ENCODE peak calls at places on chromosomes 2 and 18, in nine cellular contexts. One of them, this sample, is unnamed.

GRCh38 chr2:208515099-208515498 is 108.5 kb downstream of the PTH2R start:
- DNase-seq in brain microvascular endothelial cell: no peak
- DNase-seq in dorsolateral prefrontal cortex: no peak
- DNase-seq in transverse colon: no peak
- DNase-seq in A549: no peak
- DNase-seq in right cardiac atrium: no peak
- DNase-seq in GM23338: no peak
- DNase-seq in coronary artery: no peak
- DNase-seq in caudate nucleus: no peak
- DNase-seq in this sample: no peak

GRCh38 chr2:223050188-223050587 is 1.8 kb upstream of the KCNE4 start:
- DNase-seq in brain microvascular endothelial cell: no peak
- DNase-seq in dorsolateral prefrontal cortex: no peak
- DNase-seq in transverse colon: no peak
- DNase-seq in A549: no peak
- DNase-seq in right cardiac atrium: no peak
- DNase-seq in GM23338: no peak
- DNase-seq in coronary artery: no peak
- DNase-seq in caudate nucleus: no peak
- DNase-seq in this sample: peak; percentile 89

GRCh38 chr2:172672999-172673726 is 62.5 kb upstream of the RAPGEF4 start:
- DNase-seq in brain microvascular endothelial cell: peak; percentile 58
- DNase-seq in dorsolateral prefrontal cortex: no peak
- DNase-seq in transverse colon: peak; percentile 57
- DNase-seq in A549: no peak
- DNase-seq in right cardiac atrium: no peak
- DNase-seq in GM23338: no peak
- DNase-seq in coronary artery: no peak
- DNase-seq in caudate nucleus: no peak
- DNase-seq in this sample: no peak

GRCh38 chr2:38546585-38546984 is 56.1 kb downstream of the HNRNPLL start:
- DNase-seq in brain microvascular endothelial cell: no peak
- DNase-seq in dorsolateral prefrontal cortex: no peak
- DNase-seq in transverse colon: no peak
- DNase-seq in A549: no peak
- DNase-seq in right cardiac atrium: no peak
- DNase-seq in GM23338: no peak
- DNase-seq in coronary artery: no peak
- DNase-seq in caudate nucleus: no peak
- DNase-seq in this sample: no peak

GRCh38 chr2:163527381-163527780 is 208.4 kb downstream of the FIGN start:
- DNase-seq in brain microvascular endothelial cell: no peak
- DNase-seq in dorsolateral prefrontal cortex: no peak
- DNase-seq in transverse colon: no peak
- DNase-seq in A549: no peak
- DNase-seq in right cardiac atrium: no peak
- DNase-seq in GM23338: no peak
- DNase-seq in coronary artery: no peak
- DNase-seq in caudate nucleus: no peak
- DNase-seq in this sample: no peak

GRCh38 chr2:67997528-67998267 is 65.1 kb downstream of the C1D start:
- DNase-seq in brain microvascular endothelial cell: peak; percentile 33
- DNase-seq in dorsolateral prefrontal cortex: no peak
- DNase-seq in transverse colon: no peak
- DNase-seq in A549: no peak
- DNase-seq in right cardiac atrium: no peak
- DNase-seq in GM23338: no peak
- DNase-seq in coronary artery: no peak
- DNase-seq in caudate nucleus: no peak
- DNase-seq in this sample: no peak

GRCh38 chr18:1539276-1539675 is 634.6 kb downstream of the ADCYAP1 start:
- DNase-seq in brain microvascular endothelial cell: no peak
- DNase-seq in dorsolateral prefrontal cortex: no peak
- DNase-seq in transverse colon: no peak
- DNase-seq in A549: no peak
- DNase-seq in right cardiac atrium: no peak
- DNase-seq in GM23338: no peak
- DNase-seq in coronary artery: no peak
- DNase-seq in caudate nucleus: no peak
- DNase-seq in this sample: no peak

GRCh38 chr2:2762898-2763287 is 431.8 kb upstream of the MYT1L start:
- DNase-seq in brain microvascular endothelial cell: no peak
- DNase-seq in dorsolateral prefrontal cortex: no peak
- DNase-seq in transverse colon: no peak
- DNase-seq in A549: no peak
- DNase-seq in right cardiac atrium: no peak
- DNase-seq in GM23338: no peak
- DNase-seq in coronary artery: no peak
- DNase-seq in caudate nucleus: no peak
- DNase-seq in this sample: no peak

DNA sequence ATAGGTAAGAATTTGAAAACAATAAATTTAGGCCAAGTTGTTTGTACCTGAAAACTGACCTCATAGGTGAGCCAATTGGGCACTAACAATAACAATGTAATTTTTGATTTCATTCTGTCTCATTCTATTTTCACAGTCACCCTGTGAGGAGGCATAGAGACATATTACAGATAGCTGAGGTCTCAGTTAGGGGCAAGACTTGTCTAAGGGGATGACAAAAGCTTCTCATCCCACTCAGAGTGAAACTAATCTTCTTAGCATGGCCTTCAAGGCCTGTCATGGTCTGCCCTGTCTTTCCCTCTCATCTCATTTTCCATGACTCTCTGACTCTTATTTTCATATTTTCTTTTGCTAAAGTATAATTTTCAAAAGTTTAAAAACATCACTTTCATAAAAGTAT is 562.0 kb upstream of the TNP1 start:
- DNase-seq in brain microvascular endothelial cell: no peak
- DNase-seq in dorsolateral prefrontal cortex: no peak
- DNase-seq in transverse colon: no peak
- DNase-seq in A549: no peak
- DNase-seq in right cardiac atrium: no peak
- DNase-seq in GM23338: no peak
- DNase-seq in coronary artery: no peak
- DNase-seq in caudate nucleus: no peak
- DNase-seq in this sample: no peak
- H3K27ac ChIP-seq in brain microvascular endothelial cell: no peak overlapping the region
- H3K27ac ChIP-seq in dorsolateral prefrontal cortex: no peak overlapping the region
- H3K27ac ChIP-seq in transverse colon: no peak overlapping the region
- H3K27ac ChIP-seq in A549: no peak overlapping the region
- H3K27ac ChIP-seq in right cardiac atrium: no peak overlapping the region
- H3K27ac ChIP-seq in GM23338: no peak overlapping the region
- H3K27ac ChIP-seq in coronary artery: no peak overlapping the region
- H3K27ac ChIP-seq in caudate nucleus: no peak overlapping the region
- H3K27ac ChIP-seq in this sample: peak overlapping the region; percentile 78

GRCh38 chr2:56209701-56210100 is 25.9 kb downstream of the CCDC85A start:
- DNase-seq in brain microvascular endothelial cell: no peak
- DNase-seq in dorsolateral prefrontal cortex: no peak
- DNase-seq in transverse colon: no peak
- DNase-seq in A549: no peak
- DNase-seq in right cardiac atrium: no peak
- DNase-seq in GM23338: no peak
- DNase-seq in coronary artery: no peak
- DNase-seq in caudate nucleus: no peak
- DNase-seq in this sample: peak; percentile 14

GRCh38 chr2:56208380-56208779 is 24.6 kb downstream of the CCDC85A start:
- DNase-seq in brain microvascular endothelial cell: no peak
- DNase-seq in dorsolateral prefrontal cortex: no peak
- DNase-seq in transverse colon: no peak
- DNase-seq in A549: no peak
- DNase-seq in right cardiac atrium: no peak
- DNase-seq in GM23338: no peak
- DNase-seq in coronary artery: no peak
- DNase-seq in caudate nucleus: no peak
- DNase-seq in this sample: peak; percentile 57

GRCh38 chr2:56206250-56206649 is 22.5 kb downstream of the CCDC85A start:
- DNase-seq in brain microvascular endothelial cell: no peak
- DNase-seq in dorsolateral prefrontal cortex: no peak
- DNase-seq in transverse colon: no peak
- DNase-seq in A549: no peak
- DNase-seq in right cardiac atrium: no peak
- DNase-seq in GM23338: no peak
- DNase-seq in coronary artery: no peak
- DNase-seq in caudate nucleus: no peak
- DNase-seq in this sample: no peak

GRCh38 chr2:56210291-56210690 is 26.5 kb downstream of the CCDC85A start:
- DNase-seq in brain microvascular endothelial cell: no peak
- DNase-seq in dorsolateral prefrontal cortex: no peak
- DNase-seq in transverse colon: no peak
- DNase-seq in A549: no peak
- DNase-seq in right cardiac atrium: no peak
- DNase-seq in GM23338: no peak
- DNase-seq in coronary artery: no peak
- DNase-seq in caudate nucleus: no peak
- DNase-seq in this sample: peak; percentile 75

GRCh38 chr2:56207760-56208159 is 24.0 kb downstream of the CCDC85A start:
- DNase-seq in brain microvascular endothelial cell: no peak
- DNase-seq in dorsolateral prefrontal cortex: no peak
- DNase-seq in transverse colon: no peak
- DNase-seq in A549: no peak
- DNase-seq in right cardiac atrium: no peak
- DNase-seq in GM23338: no peak
- DNase-seq in coronary artery: no peak
- DNase-seq in caudate nucleus: no peak
- DNase-seq in this sample: no peak
- H3K27ac ChIP-seq in brain microvascular endothelial cell: no peak overlapping the region
- H3K27ac ChIP-seq in dorsolateral prefrontal cortex: no peak overlapping the region
- H3K27ac ChIP-seq in transverse colon: no peak overlapping the region
- H3K27ac ChIP-seq in A549: no peak overlapping the region
- H3K27ac ChIP-seq in right cardiac atrium: no peak overlapping the region
- H3K27ac ChIP-seq in GM23338: no peak overlapping the region
- H3K27ac ChIP-seq in coronary artery: no peak overlapping the region
- H3K27ac ChIP-seq in caudate nucleus: no peak overlapping the region
- H3K27ac ChIP-seq in this sample: no peak overlapping the region

GRCh38 chr2:127219716-127220090 is 396 bp downstream of the CYP27C1 start:
- DNase-seq in brain microvascular endothelial cell: no peak
- DNase-seq in dorsolateral prefrontal cortex: no peak
- DNase-seq in transverse colon: no peak
- DNase-seq in A549: peak; percentile 32
- DNase-seq in right cardiac atrium: peak; percentile 61
- DNase-seq in GM23338: peak; percentile 71
- DNase-seq in coronary artery: no peak
- DNase-seq in caudate nucleus: no peak
- DNase-seq in this sample: no peak

GRCh38 chr2:127220102-127220806 is at the start of gene CYP27C1:
- DNase-seq in brain microvascular endothelial cell: no peak
- DNase-seq in dorsolateral prefrontal cortex: no peak
- DNase-seq in transverse colon: no peak
- DNase-seq in A549: peak; percentile 28
- DNase-seq in right cardiac atrium: no peak
- DNase-seq in GM23338: peak; percentile 69
- DNase-seq in coronary artery: no peak
- DNase-seq in caudate nucleus: no peak
- DNase-seq in this sample: no peak

GRCh38 chr2:127217470-127218325 is 2.4 kb downstream of the CYP27C1 start:
- DNase-seq in brain microvascular endothelial cell: no peak
- DNase-seq in dorsolateral prefrontal cortex: no peak
- DNase-seq in transverse colon: no peak
- DNase-seq in A549: peak; percentile 71
- DNase-seq in right cardiac atrium: no peak
- DNase-seq in GM23338: peak; percentile 40
- DNase-seq in coronary artery: no peak
- DNase-seq in caudate nucleus: no peak
- DNase-seq in this sample: no peak

GRCh38 chr2:127220807-127221527 is 868 bp upstream of the CYP27C1 start:
- DNase-seq in brain microvascular endothelial cell: no peak
- DNase-seq in dorsolateral prefrontal cortex: no peak
- DNase-seq in transverse colon: no peak
- DNase-seq in A549: peak; percentile 17
- DNase-seq in right cardiac atrium: no peak
- DNase-seq in GM23338: peak; percentile 75
- DNase-seq in coronary artery: no peak
- DNase-seq in caudate nucleus: no peak
- DNase-seq in this sample: no peak

GRCh38 chr2:127218843-127219715 is 1.0 kb downstream of the CYP27C1 start:
- DNase-seq in brain microvascular endothelial cell: no peak
- DNase-seq in dorsolateral prefrontal cortex: no peak
- DNase-seq in transverse colon: no peak
- DNase-seq in A549: peak; percentile 31
- DNase-seq in right cardiac atrium: peak; percentile 65
- DNase-seq in GM23338: peak; percentile 68
- DNase-seq in coronary artery: no peak
- DNase-seq in caudate nucleus: no peak
- DNase-seq in this sample: no peak
- H3K27ac ChIP-seq in brain microvascular endothelial cell: no peak overlapping the region
- H3K27ac ChIP-seq in dorsolateral prefrontal cortex: no peak overlapping the region
- H3K27ac ChIP-seq in transverse colon: no peak overlapping the region
- H3K27ac ChIP-seq in A549: peak overlapping the region; percentile 93
- H3K27ac ChIP-seq in right cardiac atrium: no peak overlapping the region
- H3K27ac ChIP-seq in GM23338: no peak overlapping the region
- H3K27ac ChIP-seq in coronary artery: peak overlapping the region; percentile 22
- H3K27ac ChIP-seq in caudate nucleus: no peak overlapping the region
- H3K27ac ChIP-seq in this sample: no peak overlapping the region

GRCh38 chr2:23698733-23699391 is 228.1 kb downstream of the ATAD2B start:
- DNase-seq in brain microvascular endothelial cell: peak; percentile 52
- DNase-seq in dorsolateral prefrontal cortex: peak; percentile 73
- DNase-seq in transverse colon: no peak
- DNase-seq in A549: no peak
- DNase-seq in right cardiac atrium: no peak
- DNase-seq in GM23338: peak; percentile 52
- DNase-seq in coronary artery: peak; percentile 31
- DNase-seq in caudate nucleus: peak; percentile 14
- DNase-seq in this sample: no peak

GRCh38 chr2:23698116-23698732 is 228.7 kb downstream of the ATAD2B start:
- DNase-seq in brain microvascular endothelial cell: no peak
- DNase-seq in dorsolateral prefrontal cortex: no peak
- DNase-seq in transverse colon: no peak
- DNase-seq in A549: no peak
- DNase-seq in right cardiac atrium: no peak
- DNase-seq in GM23338: no peak
- DNase-seq in coronary artery: peak; percentile 19
- DNase-seq in caudate nucleus: no peak
- DNase-seq in this sample: no peak

GRCh38 chr2:23697676-23698075 is 229.2 kb downstream of the ATAD2B start:
- DNase-seq in brain microvascular endothelial cell: peak; percentile 33
- DNase-seq in dorsolateral prefrontal cortex: no peak
- DNase-seq in transverse colon: no peak
- DNase-seq in A549: no peak
- DNase-seq in right cardiac atrium: no peak
- DNase-seq in GM23338: no peak
- DNase-seq in coronary artery: no peak
- DNase-seq in caudate nucleus: no peak
- DNase-seq in this sample: no peak

GRCh38 chr2:23696163-23697045 is 230.5 kb downstream of the ATAD2B start:
- DNase-seq in brain microvascular endothelial cell: no peak
- DNase-seq in dorsolateral prefrontal cortex: no peak
- DNase-seq in transverse colon: no peak
- DNase-seq in A549: no peak
- DNase-seq in right cardiac atrium: no peak
- DNase-seq in GM23338: no peak
- DNase-seq in coronary artery: no peak
- DNase-seq in caudate nucleus: no peak
- DNase-seq in this sample: no peak

DNA sequence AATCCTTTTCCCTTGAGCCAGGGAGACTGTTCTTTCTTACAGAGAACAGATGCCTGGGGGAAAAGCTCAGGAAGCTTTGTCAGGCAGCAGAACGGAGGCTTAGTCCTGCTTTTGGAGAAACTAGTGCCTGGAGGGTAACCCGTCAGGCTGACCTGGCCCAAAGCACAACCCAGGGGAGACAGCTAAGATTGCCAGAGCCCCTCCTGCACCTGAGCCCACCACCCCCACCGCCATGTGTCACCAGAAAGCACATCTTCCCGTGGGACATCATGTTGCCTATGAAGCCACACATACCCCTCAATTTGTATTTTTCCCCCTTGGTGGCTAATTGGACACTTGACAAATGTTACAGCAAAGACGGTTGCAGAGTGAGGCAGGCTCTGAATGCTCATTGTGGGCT is 229.7 kb downstream of the ATAD2B start:
- DNase-seq in brain microvascular endothelial cell: no peak
- DNase-seq in dorsolateral prefrontal cortex: no peak
- DNase-seq in transverse colon: no peak
- DNase-seq in A549: no peak
- DNase-seq in right cardiac atrium: no peak
- DNase-seq in GM23338: no peak
- DNase-seq in coronary artery: no peak
- DNase-seq in caudate nucleus: no peak
- DNase-seq in this sample: no peak
- H3K27ac ChIP-seq in brain microvascular endothelial cell: no peak overlapping the region
- H3K27ac ChIP-seq in dorsolateral prefrontal cortex: peak overlapping the region; percentile 2
- H3K27ac ChIP-seq in transverse colon: no peak overlapping the region
- H3K27ac ChIP-seq in A549: no peak overlapping the region
- H3K27ac ChIP-seq in right cardiac atrium: no peak overlapping the region
- H3K27ac ChIP-seq in GM23338: no peak overlapping the region
- H3K27ac ChIP-seq in coronary artery: no peak overlapping the region
- H3K27ac ChIP-seq in caudate nucleus: peak overlapping the region; percentile 18
- H3K27ac ChIP-seq in this sample: no peak overlapping the region

This sample was measured in esophagus muscularis mucosa.